ENCODE peak calls at places on chromosome 3, in seven cellular contexts. One of them, this sample, is unnamed.

GRCh38 chr3:121477589-121477988 is 68.2 kb downstream of the POLQ start:
- DNase-seq in left lung: no peak
- DNase-seq in naive thymus-derived CD8-positive, alpha-beta T cell: no peak
- DNase-seq in stimulated activated CD4-positive, alpha-beta T cell treated with anti-CD3 and anti-CD28 coated beads, TNF-alpha, amount 100 ng/mL, for 4 hours: no peak
- DNase-seq in EH: peak; percentile 83
- DNase-seq in hippocampal formation: no peak
- DNase-seq in omental fat pad: no peak
- DNase-seq in this sample: no peak

GRCh38 chr3:146705205-146705604 is 100.1 kb upstream of the PLSCR5 start:
- DNase-seq in stimulated activated CD4-positive, alpha-beta T cell treated with anti-CD3 and anti-CD28 coated beads, TNF-alpha, amount 100 ng/mL, for 4 hours: no peak
- DNase-seq in naive thymus-derived CD8-positive, alpha-beta T cell: no peak
- DNase-seq in EH: no peak
- DNase-seq in left lung: no peak
- DNase-seq in hippocampal formation: no peak
- DNase-seq in omental fat pad: no peak
- DNase-seq in this sample: no peak

GRCh38 chr3:140117111-140117526 is 182.1 kb downstream of the CLSTN2 start:
- DNase-seq in naive thymus-derived CD8-positive, alpha-beta T cell: no peak
- DNase-seq in omental fat pad: no peak
- DNase-seq in stimulated activated CD4-positive, alpha-beta T cell treated with anti-CD3 and anti-CD28 coated beads, TNF-alpha, amount 100 ng/mL, for 4 hours: no peak
- DNase-seq in EH: peak; percentile 70
- DNase-seq in hippocampal formation: no peak
- DNase-seq in left lung: no peak
- DNase-seq in this sample: no peak

GRCh38 chr3:136135039-136135802 is 60.9 kb downstream of the MSL2 start:
- DNase-seq in naive thymus-derived CD8-positive, alpha-beta T cell: no peak
- DNase-seq in EH: no peak
- DNase-seq in stimulated activated CD4-positive, alpha-beta T cell treated with anti-CD3 and anti-CD28 coated beads, TNF-alpha, amount 100 ng/mL, for 4 hours: no peak
- DNase-seq in left lung: no peak
- DNase-seq in omental fat pad: no peak
- DNase-seq in hippocampal formation: no peak
- DNase-seq in this sample: no peak

GRCh38 chr3:67415504-67415903 is 238.9 kb downstream of the SUCLG2 start:
- DNase-seq in stimulated activated CD4-positive, alpha-beta T cell treated with anti-CD3 and anti-CD28 coated beads, TNF-alpha, amount 100 ng/mL, for 4 hours: no peak
- DNase-seq in hippocampal formation: no peak
- DNase-seq in naive thymus-derived CD8-positive, alpha-beta T cell: no peak
- DNase-seq in EH: peak; percentile 67
- DNase-seq in left lung: no peak
- DNase-seq in omental fat pad: no peak
- DNase-seq in this sample: no peak

GRCh38 chr3:51747840-51748239 is 31.2 kb downstream of the IQCF6 start:
- DNase-seq in omental fat pad: no peak
- DNase-seq in naive thymus-derived CD8-positive, alpha-beta T cell: no peak
- DNase-seq in EH: no peak
- DNase-seq in stimulated activated CD4-positive, alpha-beta T cell treated with anti-CD3 and anti-CD28 coated beads, TNF-alpha, amount 100 ng/mL, for 4 hours: no peak
- DNase-seq in left lung: no peak
- DNase-seq in hippocampal formation: no peak
- DNase-seq in this sample: no peak

GRCh38 chr3:65142476-65142875 is 454.7 kb upstream of the ADAMTS9 start:
- DNase-seq in naive thymus-derived CD8-positive, alpha-beta T cell: no peak
- DNase-seq in left lung: no peak
- DNase-seq in hippocampal formation: no peak
- DNase-seq in stimulated activated CD4-positive, alpha-beta T cell treated with anti-CD3 and anti-CD28 coated beads, TNF-alpha, amount 100 ng/mL, for 4 hours: no peak
- DNase-seq in EH: no peak
- DNase-seq in omental fat pad: no peak
- DNase-seq in this sample: no peak

GRCh38 chr3:105259505-105259904 is 107.2 kb upstream of the ALCAM start:
- DNase-seq in hippocampal formation: no peak
- DNase-seq in stimulated activated CD4-positive, alpha-beta T cell treated with anti-CD3 and anti-CD28 coated beads, TNF-alpha, amount 100 ng/mL, for 4 hours: no peak
- DNase-seq in EH: no peak
- DNase-seq in left lung: no peak
- DNase-seq in naive thymus-derived CD8-positive, alpha-beta T cell: no peak
- DNase-seq in omental fat pad: no peak
- DNase-seq in this sample: no peak

GRCh38 chr3:198018416-198018815 is 58.4 kb downstream of the LMLN start:
- DNase-seq in left lung: no peak
- DNase-seq in naive thymus-derived CD8-positive, alpha-beta T cell: no peak
- DNase-seq in EH: no peak
- DNase-seq in omental fat pad: no peak
- DNase-seq in hippocampal formation: no peak
- DNase-seq in stimulated activated CD4-positive, alpha-beta T cell treated with anti-CD3 and anti-CD28 coated beads, TNF-alpha, amount 100 ng/mL, for 4 hours: no peak
- DNase-seq in this sample: no peak

GRCh38 chr3:45693941-45694521 is 4.8 kb downstream of the SACM1L start:
- DNase-seq in hippocampal formation: no peak
- DNase-seq in naive thymus-derived CD8-positive, alpha-beta T cell: no peak
- DNase-seq in EH: no peak
- DNase-seq in stimulated activated CD4-positive, alpha-beta T cell treated with anti-CD3 and anti-CD28 coated beads, TNF-alpha, amount 100 ng/mL, for 4 hours: no peak
- DNase-seq in left lung: no peak
- DNase-seq in omental fat pad: no peak
- DNase-seq in this sample: peak; percentile 61

GRCh38 chr3:171453175-171453868 is 6.9 kb downstream of the TNIK start:
- DNase-seq in EH: no peak
- DNase-seq in left lung: no peak
- DNase-seq in omental fat pad: no peak
- DNase-seq in hippocampal formation: no peak
- DNase-seq in stimulated activated CD4-positive, alpha-beta T cell treated with anti-CD3 and anti-CD28 coated beads, TNF-alpha, amount 100 ng/mL, for 4 hours: no peak
- DNase-seq in naive thymus-derived CD8-positive, alpha-beta T cell: no peak
- DNase-seq in this sample: no peak

GRCh38 chr3:126187920-126188319 is 7.5 kb upstream of the ALDH1L1 start:
- DNase-seq in EH: no peak
- DNase-seq in hippocampal formation: no peak
- DNase-seq in naive thymus-derived CD8-positive, alpha-beta T cell: no peak
- DNase-seq in left lung: no peak
- DNase-seq in stimulated activated CD4-positive, alpha-beta T cell treated with anti-CD3 and anti-CD28 coated beads, TNF-alpha, amount 100 ng/mL, for 4 hours: no peak
- DNase-seq in omental fat pad: no peak
- DNase-seq in this sample: no peak

GRCh38 chr3:25783661-25784512 is 644 bp upstream of the NGLY1 start:
- DNase-seq in omental fat pad: no peak
- DNase-seq in stimulated activated CD4-positive, alpha-beta T cell treated with anti-CD3 and anti-CD28 coated beads, TNF-alpha, amount 100 ng/mL, for 4 hours: no peak
- DNase-seq in naive thymus-derived CD8-positive, alpha-beta T cell: no peak
- DNase-seq in EH: peak; percentile 41
- DNase-seq in left lung: no peak
- DNase-seq in hippocampal formation: no peak
- DNase-seq in this sample: no peak

GRCh38 chr3:189555558-189555881 is 75.7 kb upstream of the TP63 start:
- DNase-seq in stimulated activated CD4-positive, alpha-beta T cell treated with anti-CD3 and anti-CD28 coated beads, TNF-alpha, amount 100 ng/mL, for 4 hours: no peak
- DNase-seq in hippocampal formation: no peak
- DNase-seq in EH: no peak
- DNase-seq in naive thymus-derived CD8-positive, alpha-beta T cell: no peak
- DNase-seq in left lung: peak; percentile 22
- DNase-seq in omental fat pad: no peak
- DNase-seq in this sample: no peak

This sample was measured in activated CD8-positive, alpha-beta T cell treated with anti-CD3 and anti-CD28 coated beads, Interleukin-2, amount 10 ng/mL, durations not matched to agents 7 days and 5 days.